ENCODE peak calls at places on chromosomes 13 and 19, in six cellular contexts. G is K562, U is GM12878, O is HepG2, Y is A549, Q is upper lobe of left lung. V is an unnamed sample.

GRCh38 chr13:111789420-111789819 is 277.5 kb upstream of the SOX1 start:
- ATAC-seq in G (no peak), Q (peak), Y (no peak), U (no peak), O (no peak), V (no peak)

GRCh38 chr13:90838561-90838960 is 508.9 kb upstream of the MIR17HG start:
- ATAC-seq in Q (no peak), O (no peak), Y (no peak), G (no peak), U (no peak), V (no peak)

GRCh38 chr13:47220453-47221150 is 323.7 kb upstream of the HTR2A start:
- ATAC-seq in O (no peak), G (no peak), U (no peak), Q (no peak), Y (no peak), V (no peak)

GRCh38 chr19:19552811-19553210 is 14.7 kb downstream of the CILP2 start:
- ATAC-seq in G (peak), Q (peak), U (peak), Y (peak), O (peak), V (peak)

GRCh38 chr19:50723069-50723468 is at the start of gene CLEC11A:
- ATAC-seq in Q (no peak), Y (no peak), U (no peak), O (no peak), G (no peak), V (peak)

GRCh38 chr13:24116103-24116502 is 44.4 kb upstream of the SPATA13 start:
- ATAC-seq in U (no peak), Y (no peak), Q (no peak), G (peak), O (peak), V (no peak)

GRCh38 chr19:51272183-51272817 is 21.4 kb downstream of the SIGLECL1 start:
- ATAC-seq in O (no peak), Y (no peak), Q (no peak), G (peak), U (peak), V (no peak)

GRCh38 chr19:10112037-10112751 is 701 bp downstream of the P2RY11 start:
- ATAC-seq in G (peak), Y (peak), Q (no peak), U (peak), O (no peak), V (no peak)

GRCh38 chr13:98439896-98440295 is 137.0 kb downstream of the STK24 start:
- ATAC-seq in U (no peak), G (no peak), O (no peak), Q (no peak), Y (no peak), V (no peak)

GRCh38 chr19:49479975-49480628 is 6.1 kb downstream of the FLT3LG start:
- ATAC-seq in G (no peak), Q (no peak), Y (no peak), O (no peak), U (no peak), V (no peak)

GRCh38 chr19:55244004-55244680 is 14.7 kb downstream of the PPP6R1 start:
- ATAC-seq in Q (no peak), O (no peak), U (no peak), Y (no peak), G (no peak), V (no peak)

GRCh38 chr19:30144794-30145193 is 202.8 kb downstream of the URI1 start:
- ATAC-seq in O (no peak), G (no peak), U (no peak), Q (no peak), Y (no peak), V (no peak)

GRCh38 chr19:862529-863304 is 3.3 kb downstream of the CFD start:
- ATAC-seq in G (peak), Q (peak), U (peak), O (peak), Y (no peak), V (no peak)

GRCh38 chr19:35098413-35099049 is 17.1 kb upstream of the FXYD3 start:
- ATAC-seq in G (no peak), U (no peak), Y (peak), O (no peak), Q (no peak), V (no peak)

GRCh38 chr19:5666921-5667610 is 13.2 kb downstream of the MICOS13 start:
- ATAC-seq in Y (no peak), O (no peak), Q (no peak), G (no peak), U (no peak), V (no peak)

GRCh38 chr19:5667751-5668271 is 12.5 kb downstream of the MICOS13 start:
- ATAC-seq in G (no peak), Y (peak), U (no peak), O (no peak), Q (no peak), V (no peak)

GRCh38 chr19:5671600-5671999 is 8.7 kb downstream of the MICOS13 start:
- ATAC-seq in G (no peak), O (no peak), U (no peak), Q (no peak), Y (no peak), V (no peak)

GRCh38 chr19:5665781-5666513 is 14.4 kb downstream of the MICOS13 start:
- ATAC-seq in U (peak), Q (no peak), O (peak), Y (peak), G (peak), V (no peak)

DNA sequence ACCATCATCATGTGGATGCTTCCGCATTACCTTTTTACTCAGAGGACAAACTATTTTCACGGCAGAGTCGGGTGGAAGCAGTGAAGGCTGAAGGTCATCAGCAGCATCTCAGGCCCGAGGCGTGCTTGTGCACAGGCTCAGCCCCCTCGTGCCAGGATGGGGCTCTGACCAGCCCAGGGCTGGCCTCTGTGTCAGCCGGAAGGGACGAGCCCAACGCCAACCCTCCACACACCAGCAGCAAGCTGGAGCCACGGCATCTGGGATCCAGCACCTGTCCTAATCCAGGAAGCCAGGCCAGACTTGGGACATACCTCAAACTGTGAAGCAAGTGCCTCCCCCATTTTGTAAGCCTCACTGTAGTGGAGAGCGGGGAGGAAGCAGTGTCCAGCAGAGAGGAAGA is 11.1 kb downstream of the MICOS13 start:
- ATAC-seq in Y (no peak), O (no peak), G (no peak), Q (no peak), U (no peak), V (no peak)
- TF ChIP-seq POLR2A in Y (no peak), O (no peak), G (peak), Q (no peak), U (peak), V (no peak)

GRCh38 chr13:58949646-58950045 is 1214.1 kb downstream of the DIAPH3 start:
- ATAC-seq in G (no peak), Q (no peak), O (no peak), Y (no peak), U (no peak), V (no peak)

GRCh38 chr13:58950911-58951310 is 1212.8 kb downstream of the DIAPH3 start:
- ATAC-seq in G (no peak), Y (no peak), Q (no peak), O (no peak), U (no peak), V (no peak)

GRCh38 chr13:58955546-58956385 is 1208.0 kb downstream of the DIAPH3 start:
- ATAC-seq in U (peak), O (no peak), G (no peak), Y (no peak), Q (no peak), V (no peak)

DNA sequence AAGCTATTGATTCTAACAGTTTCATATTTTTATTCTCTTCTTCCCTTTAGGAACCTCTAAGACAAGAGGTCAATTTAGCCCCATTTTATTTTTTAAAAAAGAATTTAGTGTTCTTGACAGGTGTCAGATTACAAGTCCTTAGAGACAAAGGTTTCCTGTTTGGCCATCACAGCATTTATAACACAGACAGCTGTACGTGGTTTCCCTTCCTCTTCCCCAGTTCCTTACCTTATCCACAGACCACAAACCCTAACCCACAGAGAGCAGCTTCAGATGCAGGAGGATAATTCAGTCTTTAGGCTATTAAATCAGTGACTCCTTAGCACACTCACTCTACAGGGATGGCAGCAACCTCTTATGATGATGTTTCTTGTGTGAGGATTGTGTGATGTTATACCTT is 1210.1 kb downstream of the DIAPH3 start:
- ATAC-seq in G (no peak), Y (no peak), U (peak), O (no peak), Q (no peak), V (no peak)
- TF ChIP-seq EP300 in G (no peak), Y (no peak), U (peak), O (no peak), Q (no peak), V (no peak)

DNA sequence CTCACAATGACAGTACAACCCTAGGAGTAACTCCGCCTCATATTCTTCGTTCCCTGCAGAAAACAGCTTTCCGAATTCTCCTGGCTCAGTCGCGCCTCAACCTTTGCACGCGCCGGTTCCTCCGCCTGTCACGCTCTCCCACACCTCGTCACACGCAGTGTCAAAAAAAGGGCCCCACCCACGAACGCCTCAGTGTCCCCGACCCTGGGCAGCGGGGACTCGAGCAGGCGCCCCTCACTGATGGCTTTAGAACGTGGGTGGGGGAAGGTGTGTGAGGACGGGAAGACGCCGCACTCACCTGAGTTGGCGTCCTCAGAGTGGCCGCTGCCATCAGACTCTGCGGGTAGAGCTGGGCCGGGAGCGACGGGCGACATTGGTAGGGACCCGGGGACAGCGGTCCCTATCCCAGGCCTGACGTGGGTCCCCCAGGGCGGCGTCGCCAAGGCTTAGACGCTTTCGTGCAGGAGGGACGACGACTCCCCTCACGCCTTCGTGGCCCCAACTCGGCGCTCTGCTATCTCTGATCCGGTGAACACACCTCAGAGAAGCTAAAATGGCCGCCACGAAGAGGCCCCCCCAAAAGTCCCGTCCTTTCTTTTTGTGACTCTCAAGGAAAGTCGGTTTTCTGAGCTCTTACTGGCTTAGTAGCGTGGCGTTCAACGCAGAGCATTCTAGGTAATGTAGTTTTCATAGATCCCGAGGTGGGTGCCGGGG is at the start of gene ZNF154:
- ATAC-seq in G (no peak), U (peak), O (no peak), Y (no peak), Q (peak), V (peak)
- TF ChIP-seq POLR2A in G (no peak), U (peak), O (no peak), Y (no peak), Q (no peak), V (no peak)

GRCh38 chr13:29239653-29240525 is 355.6 kb downstream of the SLC7A1 start:
- ATAC-seq in G (no peak), O (no peak), Q (no peak), U (no peak), Y (no peak), V (no peak)
- TF ChIP-seq EP300 in G (no peak), O (no peak), Q (no peak), U (no peak), Y (no peak), V (no peak)

V was measured in gastroesophageal sphincter.